ENCODE peak calls at places on chromosomes 6 and 20, in five cellular contexts. One of them, this sample, is unnamed.

GRCh38 chr20:34065260-34065659 is 46.8 kb downstream of the EIF2S2 start:
- DNase-seq in endothelial cell of umbilical vein: peak; percentile 15
- DNase-seq in BJ: peak; percentile 41
- DNase-seq in transverse colon: no peak
- DNase-seq in mammary epithelial cell: peak; percentile 47
- DNase-seq in this sample: no peak

GRCh38 chr6:16711551-16712249 is 49.6 kb downstream of the ATXN1 start:
- DNase-seq in endothelial cell of umbilical vein: peak; percentile 57
- DNase-seq in BJ: no peak
- DNase-seq in transverse colon: peak; percentile 37
- DNase-seq in mammary epithelial cell: peak; percentile 79
- DNase-seq in this sample: peak; percentile 24

GRCh38 chr20:2820896-2821869 is 5.0 kb downstream of the TMEM239 start:
- DNase-seq in endothelial cell of umbilical vein: no peak
- DNase-seq in BJ: no peak
- DNase-seq in transverse colon: no peak
- DNase-seq in mammary epithelial cell: no peak
- DNase-seq in this sample: no peak

GRCh38 chr20:42150230-42150629 is 532.1 kb upstream of the CHD6 start:
- DNase-seq in endothelial cell of umbilical vein: no peak
- DNase-seq in BJ: no peak
- DNase-seq in transverse colon: no peak
- DNase-seq in mammary epithelial cell: no peak
- DNase-seq in this sample: no peak

GRCh38 chr6:108621117-108621516 is 60.4 kb downstream of the FOXO3 start:
- DNase-seq in endothelial cell of umbilical vein: peak; percentile 34
- DNase-seq in BJ: peak; percentile 37
- DNase-seq in transverse colon: peak; percentile 35
- DNase-seq in mammary epithelial cell: peak; percentile 81
- DNase-seq in this sample: no peak

GRCh38 chr20:34618676-34619075 is 58.2 kb downstream of the PIGU start:
- DNase-seq in endothelial cell of umbilical vein: no peak
- DNase-seq in BJ: no peak
- DNase-seq in transverse colon: no peak
- DNase-seq in mammary epithelial cell: no peak
- DNase-seq in this sample: no peak

GRCh38 chr20:41587956-41588355 is 30.2 kb downstream of the CHD6 start:
- DNase-seq in endothelial cell of umbilical vein: no peak
- DNase-seq in BJ: peak; percentile 58
- DNase-seq in transverse colon: no peak
- DNase-seq in mammary epithelial cell: peak; percentile 72
- DNase-seq in this sample: no peak

GRCh38 chr6:161200610-161201201 is 73.2 kb downstream of the AGPAT4 start:
- DNase-seq in endothelial cell of umbilical vein: no peak
- DNase-seq in BJ: no peak
- DNase-seq in transverse colon: no peak
- DNase-seq in mammary epithelial cell: no peak
- DNase-seq in this sample: no peak

GRCh38 chr6:56959094-56959493 is 4.2 kb downstream of the BEND6 start:
- DNase-seq in endothelial cell of umbilical vein: no peak
- DNase-seq in BJ: no peak
- DNase-seq in transverse colon: no peak
- DNase-seq in mammary epithelial cell: no peak
- DNase-seq in this sample: no peak

GRCh38 chr6:27651371-27651732 is 178.4 kb upstream of the ZNF184 start:
- DNase-seq in endothelial cell of umbilical vein: no peak
- DNase-seq in BJ: no peak
- DNase-seq in transverse colon: no peak
- DNase-seq in mammary epithelial cell: peak; percentile 38
- DNase-seq in this sample: no peak

GRCh38 chr6:16450821-16451220 is 212.4 kb downstream of the GMPR start:
- DNase-seq in endothelial cell of umbilical vein: no peak
- DNase-seq in BJ: no peak
- DNase-seq in transverse colon: no peak
- DNase-seq in mammary epithelial cell: no peak
- DNase-seq in this sample: no peak

DNA sequence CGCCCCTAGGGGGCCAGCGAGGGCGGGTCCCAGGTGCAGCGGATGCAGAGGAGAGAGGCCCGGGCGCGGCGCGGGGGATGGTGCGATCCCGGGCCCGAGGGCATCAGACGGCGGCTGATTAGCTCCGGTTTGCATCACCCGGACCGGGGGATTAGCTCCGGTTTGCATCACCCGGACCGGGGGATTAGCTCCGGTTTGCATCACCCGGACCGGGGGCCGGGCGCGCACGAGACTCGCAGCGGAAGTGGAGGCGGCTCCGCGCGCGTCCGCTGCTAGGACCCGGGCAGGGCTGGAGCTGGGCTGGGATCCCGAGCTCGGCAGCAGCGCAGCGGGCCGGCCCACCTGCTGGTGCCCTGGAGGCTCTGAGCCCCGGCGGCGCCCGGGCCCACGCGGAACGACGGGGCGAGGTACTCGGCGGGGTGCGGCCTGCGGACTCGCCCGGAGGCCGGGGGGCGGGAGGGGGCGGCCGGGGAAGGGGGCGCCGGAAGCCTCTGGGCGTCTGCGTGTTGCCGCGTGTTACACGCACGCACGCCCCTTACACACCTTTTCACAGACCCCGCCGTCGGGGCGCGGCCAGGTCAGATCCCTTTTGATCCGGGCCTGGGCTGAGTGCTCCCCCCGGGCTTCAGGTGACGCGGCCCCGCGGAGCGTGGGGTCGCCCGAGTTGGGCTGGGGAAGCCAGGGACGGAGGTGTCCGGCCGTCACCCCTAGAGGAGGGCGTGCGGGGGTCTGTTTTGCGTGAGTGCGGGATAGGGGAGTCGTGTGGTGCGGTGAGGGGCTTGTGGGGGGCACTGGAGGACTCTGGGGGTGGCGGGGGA is 412 bp downstream of the TRIB3 start:
- DNase-seq in endothelial cell of umbilical vein: peak; percentile 36
- DNase-seq in BJ: no peak
- DNase-seq in transverse colon: peak; percentile 58
- DNase-seq in mammary epithelial cell: peak; percentile 77
- DNase-seq in this sample: peak; percentile 85
- TF ChIP-seq CTCF in endothelial cell of umbilical vein: no peak
- TF ChIP-seq CTCF in BJ: no peak
- TF ChIP-seq CTCF in transverse colon: no peak
- TF ChIP-seq CTCF in mammary epithelial cell: no peak
- TF ChIP-seq CTCF in this sample: no peak

GRCh38 chr20:51303731-51304670 is 238.5 kb downstream of the NFATC2 start:
- DNase-seq in endothelial cell of umbilical vein: no peak
- DNase-seq in BJ: no peak
- DNase-seq in transverse colon: no peak
- DNase-seq in mammary epithelial cell: peak; percentile 25
- DNase-seq in this sample: no peak
- H3K4me3 ChIP-seq in endothelial cell of umbilical vein: no peak overlapping the region
- H3K4me3 ChIP-seq in BJ: no peak overlapping the region
- H3K4me3 ChIP-seq in transverse colon: no peak overlapping the region
- H3K4me3 ChIP-seq in mammary epithelial cell: no peak overlapping the region
- H3K4me3 ChIP-seq in this sample: no peak overlapping the region

DNA sequence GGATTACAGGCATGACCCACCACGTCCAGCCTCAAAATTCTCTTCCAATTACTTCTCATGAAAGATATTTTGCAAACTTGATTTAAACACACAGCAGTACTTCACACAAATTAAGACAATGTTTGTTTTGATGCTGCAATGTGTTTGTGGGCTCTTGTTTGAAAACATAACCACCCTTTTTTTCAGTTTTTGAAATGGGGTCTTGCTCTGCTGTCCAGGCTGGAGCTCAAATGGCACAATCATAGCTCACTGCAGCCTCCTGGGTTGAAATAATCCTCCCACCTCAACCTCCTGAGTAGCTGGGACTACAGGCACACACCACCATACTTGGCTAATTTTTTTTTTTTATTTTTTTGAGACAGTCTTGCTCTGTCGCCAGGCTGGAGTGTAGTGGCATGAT is 31.0 kb downstream of the STAU1 start:
- DNase-seq in endothelial cell of umbilical vein: no peak
- DNase-seq in BJ: no peak
- DNase-seq in transverse colon: no peak
- DNase-seq in mammary epithelial cell: no peak
- DNase-seq in this sample: no peak
- H3K36me3 ChIP-seq in endothelial cell of umbilical vein: peaks cover 3% of the 10 kb centered on the region
- H3K36me3 ChIP-seq in BJ: peaks cover 2% of the 10 kb centered on the region
- H3K36me3 ChIP-seq in transverse colon: peaks cover 4% of the 10 kb centered on the region
- H3K36me3 ChIP-seq in mammary epithelial cell: peaks cover 5% of the 10 kb centered on the region
- H3K36me3 ChIP-seq in this sample: peaks cover 4% of the 10 kb centered on the region

DNA sequence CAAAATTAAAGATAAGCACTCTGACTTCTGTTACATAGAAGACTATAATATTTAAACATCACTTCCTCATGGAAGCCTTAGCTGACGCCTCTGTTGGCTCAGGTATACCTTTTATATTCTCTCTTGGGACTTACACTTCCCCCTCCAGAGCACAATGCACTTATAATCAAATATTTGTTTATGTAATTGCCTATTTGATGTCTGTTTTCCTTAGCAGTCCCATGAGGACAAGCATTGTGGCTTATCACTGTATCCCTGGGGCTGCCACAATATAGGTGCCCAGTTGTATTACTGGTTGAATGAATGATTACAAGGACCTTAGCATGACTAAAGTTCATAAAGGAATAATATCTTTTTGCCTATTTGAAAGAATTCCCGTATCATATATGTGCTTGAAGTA is 186.7 kb upstream of the VGLL2 start:
- DNase-seq in endothelial cell of umbilical vein: no peak
- DNase-seq in BJ: no peak
- DNase-seq in transverse colon: peak; percentile 25
- DNase-seq in mammary epithelial cell: no peak
- DNase-seq in this sample: no peak
- TF ChIP-seq CTCF in endothelial cell of umbilical vein: no peak
- TF ChIP-seq CTCF in BJ: no peak
- TF ChIP-seq CTCF in transverse colon: no peak
- TF ChIP-seq CTCF in mammary epithelial cell: no peak
- TF ChIP-seq CTCF in this sample: no peak

GRCh38 chr6:44002591-44003344 is 124.5 kb downstream of the MRPL14 start:
- DNase-seq in endothelial cell of umbilical vein: peak; percentile 25
- DNase-seq in BJ: no peak
- DNase-seq in transverse colon: peak; percentile 70
- DNase-seq in mammary epithelial cell: peak; percentile 46
- DNase-seq in this sample: peak; percentile 66
- H3K4me3 ChIP-seq in endothelial cell of umbilical vein: peak overlapping the region; percentile 2
- H3K4me3 ChIP-seq in BJ: peak overlapping the region; percentile 5
- H3K4me3 ChIP-seq in transverse colon: peak overlapping the region; percentile 43
- H3K4me3 ChIP-seq in mammary epithelial cell: no peak overlapping the region
- H3K4me3 ChIP-seq in this sample: peak overlapping the region; percentile 39

GRCh38 chr6:82890240-82890639 is 175.4 kb downstream of the UBE3D start:
- DNase-seq in endothelial cell of umbilical vein: no peak
- DNase-seq in BJ: no peak
- DNase-seq in transverse colon: no peak
- DNase-seq in mammary epithelial cell: no peak
- DNase-seq in this sample: no peak

GRCh38 chr6:82889117-82889516 is 176.5 kb downstream of the UBE3D start:
- DNase-seq in endothelial cell of umbilical vein: no peak
- DNase-seq in BJ: no peak
- DNase-seq in transverse colon: no peak
- DNase-seq in mammary epithelial cell: no peak
- DNase-seq in this sample: no peak

GRCh38 chr6:82894653-82895259 is 170.9 kb downstream of the UBE3D start:
- DNase-seq in endothelial cell of umbilical vein: no peak
- DNase-seq in BJ: no peak
- DNase-seq in transverse colon: no peak
- DNase-seq in mammary epithelial cell: no peak
- DNase-seq in this sample: no peak

GRCh38 chr6:82893889-82894652 is 171.6 kb downstream of the UBE3D start:
- DNase-seq in endothelial cell of umbilical vein: no peak
- DNase-seq in BJ: no peak
- DNase-seq in transverse colon: no peak
- DNase-seq in mammary epithelial cell: no peak
- DNase-seq in this sample: no peak
- H3K36me3 ChIP-seq in endothelial cell of umbilical vein: no peaks in the 10 kb centered on the region
- H3K36me3 ChIP-seq in BJ: no peaks in the 10 kb centered on the region
- H3K36me3 ChIP-seq in transverse colon: no peaks in the 10 kb centered on the region
- H3K36me3 ChIP-seq in mammary epithelial cell: peaks cover 2% of the 10 kb centered on the region
- H3K36me3 ChIP-seq in this sample: no peaks in the 10 kb centered on the region

DNA sequence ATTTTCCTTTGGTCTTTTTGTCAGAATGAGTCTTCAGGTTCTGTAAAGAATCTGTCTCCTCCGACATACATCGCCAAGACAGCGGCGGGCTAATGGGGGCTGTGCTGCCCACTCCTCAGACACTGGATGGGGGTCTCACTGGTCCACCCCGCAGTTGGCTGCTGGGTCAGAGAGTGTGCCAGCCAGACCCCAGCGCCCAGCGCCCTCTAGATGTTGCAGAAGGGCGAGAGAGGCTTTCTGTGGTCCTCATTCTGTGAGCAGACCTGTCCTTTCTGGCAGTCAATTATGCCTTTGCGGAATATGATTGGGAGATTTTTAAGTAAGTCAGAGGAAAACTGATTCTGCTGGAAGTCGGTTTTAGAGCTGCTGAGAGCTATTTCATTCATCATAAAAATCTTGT is 7.8 kb upstream of the CCR6 start:
- DNase-seq in endothelial cell of umbilical vein: no peak
- DNase-seq in BJ: no peak
- DNase-seq in transverse colon: no peak
- DNase-seq in mammary epithelial cell: no peak
- DNase-seq in this sample: no peak
- TF ChIP-seq CTCF in endothelial cell of umbilical vein: no peak
- TF ChIP-seq CTCF in BJ: no peak
- TF ChIP-seq CTCF in transverse colon: no peak
- TF ChIP-seq CTCF in mammary epithelial cell: no peak
- TF ChIP-seq CTCF in this sample: peak; percentile 60

DNA sequence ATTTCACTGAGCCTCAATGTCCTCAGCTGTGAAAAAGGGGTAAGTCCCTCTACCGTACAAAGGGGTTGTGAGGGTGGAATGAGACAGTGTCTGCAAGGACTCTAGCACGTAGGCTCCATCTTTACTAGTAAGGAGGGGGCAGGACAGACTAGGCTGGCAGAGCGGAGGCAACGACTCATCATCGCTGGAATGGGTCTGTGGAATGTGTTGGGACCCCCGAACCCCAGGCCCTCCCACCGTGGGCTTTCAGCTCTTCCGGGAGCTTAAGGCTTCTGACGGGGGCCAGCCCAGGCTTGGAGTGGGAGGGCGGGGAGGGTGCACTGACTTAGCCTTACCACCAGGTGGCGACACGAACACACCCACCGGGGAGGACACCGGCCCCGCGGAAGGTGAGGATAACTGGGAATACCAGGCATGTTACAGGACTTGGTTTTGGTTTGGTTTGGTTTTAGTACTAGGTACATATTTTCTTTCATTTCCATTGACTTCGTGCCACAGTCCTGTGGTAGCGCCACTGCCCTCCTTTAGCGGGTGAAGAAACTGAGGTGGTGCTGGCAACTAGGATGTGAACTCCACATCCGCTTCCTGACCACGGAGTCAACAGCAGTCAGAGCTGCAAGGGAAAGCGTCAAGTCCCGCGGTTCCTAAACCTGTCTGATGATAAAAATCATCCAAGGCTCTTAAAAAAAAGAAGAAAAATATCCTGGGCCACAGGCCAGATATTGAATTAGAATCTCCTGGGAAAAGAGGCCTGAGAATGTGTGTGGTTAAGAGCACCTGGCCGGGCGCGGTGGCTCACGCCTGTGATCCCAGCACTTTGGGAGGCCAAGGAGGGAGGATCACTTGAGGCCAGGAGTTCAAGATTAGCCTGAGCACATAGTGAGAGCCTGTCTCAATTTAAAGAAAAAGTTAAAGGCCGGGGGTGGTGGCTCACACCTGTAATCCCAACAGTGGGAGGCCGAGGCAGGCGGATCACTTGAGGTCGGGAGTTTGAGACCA is 10.3 kb upstream of the TULP1 start:
- DNase-seq in endothelial cell of umbilical vein: peak; percentile 72
- DNase-seq in BJ: no peak
- DNase-seq in transverse colon: peak; percentile 74
- DNase-seq in mammary epithelial cell: peak; percentile 59
- DNase-seq in this sample: peak; percentile 59
- H3K4me3 ChIP-seq in endothelial cell of umbilical vein: peak overlapping the region; percentile 33
- H3K4me3 ChIP-seq in BJ: peak overlapping the region; percentile 4
- H3K4me3 ChIP-seq in transverse colon: no peak overlapping the region
- H3K4me3 ChIP-seq in mammary epithelial cell: no peak overlapping the region
- H3K4me3 ChIP-seq in this sample: peak overlapping the region; percentile 45

This sample was measured in GM06990.